ENCODE peak calls at places on chromosomes 16 and 17, in eight cellular contexts. One of them, this sample, is unnamed. For H3K36me3, the result is how much of the 10 kb centered on the place peaks cover.

GRCh38 chr17:50205931-50206505 is 4.6 kb upstream of the COL1A1 start:
- DNase-seq in body of pancreas: no peak
- DNase-seq in heart right ventricle: no peak
- DNase-seq in left lung: no peak
- DNase-seq in esophagus muscularis mucosa: no peak
- DNase-seq in bronchial epithelial cell: no peak
- DNase-seq in BE2C: no peak
- DNase-seq in spleen: no peak
- DNase-seq in this sample: no peak

GRCh38 chr16:10934325-10935107 is 7.8 kb downstream of the DEXI start:
- DNase-seq in spleen: no peak
- DNase-seq in heart right ventricle: no peak
- DNase-seq in left lung: peak
- DNase-seq in bronchial epithelial cell: no peak
- DNase-seq in esophagus muscularis mucosa: no peak
- DNase-seq in body of pancreas: no peak
- DNase-seq in BE2C: no peak
- DNase-seq in this sample: no peak

GRCh38 chr17:58513391-58513912 is 986 bp downstream of the MTMR4 start:
- DNase-seq in left lung: no peak
- DNase-seq in heart right ventricle: no peak
- DNase-seq in esophagus muscularis mucosa: no peak
- DNase-seq in bronchial epithelial cell: no peak
- DNase-seq in BE2C: no peak
- DNase-seq in spleen: no peak
- DNase-seq in body of pancreas: no peak
- DNase-seq in this sample: no peak

GRCh38 chr17:32878211-32878610 is 1.3 kb upstream of the MYO1D start:
- DNase-seq in BE2C: no peak
- DNase-seq in body of pancreas: peak
- DNase-seq in left lung: peak
- DNase-seq in spleen: no peak
- DNase-seq in heart right ventricle: peak
- DNase-seq in esophagus muscularis mucosa: no peak
- DNase-seq in bronchial epithelial cell: peak
- DNase-seq in this sample: peak

GRCh38 chr17:77110006-77110374 is 30.8 kb upstream of the SEC14L1 start:
- DNase-seq in body of pancreas: no peak
- DNase-seq in BE2C: no peak
- DNase-seq in spleen: no peak
- DNase-seq in esophagus muscularis mucosa: no peak
- DNase-seq in bronchial epithelial cell: no peak
- DNase-seq in left lung: no peak
- DNase-seq in heart right ventricle: no peak
- DNase-seq in this sample: no peak

GRCh38 chr17:49548506-49549310 is 27.0 kb upstream of the NXPH3 start:
- DNase-seq in esophagus muscularis mucosa: no peak
- DNase-seq in bronchial epithelial cell: peak
- DNase-seq in body of pancreas: peak
- DNase-seq in BE2C: peak
- DNase-seq in heart right ventricle: peak
- DNase-seq in left lung: no peak
- DNase-seq in spleen: peak
- DNase-seq in this sample: peak

GRCh38 chr17:74740641-74741387 is 3.8 kb downstream of the RAB37 start:
- DNase-seq in bronchial epithelial cell: no peak
- DNase-seq in spleen: peak
- DNase-seq in left lung: no peak
- DNase-seq in BE2C: no peak
- DNase-seq in esophagus muscularis mucosa: no peak
- DNase-seq in body of pancreas: no peak
- DNase-seq in heart right ventricle: no peak
- DNase-seq in this sample: no peak

GRCh38 chr16:85963746-85964370 is 64.9 kb downstream of the IRF8 start:
- DNase-seq in heart right ventricle: peak
- DNase-seq in left lung: no peak
- DNase-seq in body of pancreas: no peak
- DNase-seq in esophagus muscularis mucosa: no peak
- DNase-seq in BE2C: no peak
- DNase-seq in spleen: no peak
- DNase-seq in bronchial epithelial cell: no peak
- DNase-seq in this sample: peak

GRCh38 chr17:37506678-37507077 is 17.0 kb downstream of the DUSP14 start:
- DNase-seq in spleen: no peak
- DNase-seq in bronchial epithelial cell: peak
- DNase-seq in body of pancreas: no peak
- DNase-seq in heart right ventricle: no peak
- DNase-seq in left lung: no peak
- DNase-seq in esophagus muscularis mucosa: no peak
- DNase-seq in BE2C: peak
- DNase-seq in this sample: no peak

GRCh38 chr17:48038687-48039086 is 1.1 kb upstream of the COPZ2 start:
- DNase-seq in heart right ventricle: no peak
- DNase-seq in spleen: no peak
- DNase-seq in esophagus muscularis mucosa: no peak
- DNase-seq in BE2C: no peak
- DNase-seq in bronchial epithelial cell: no peak
- DNase-seq in left lung: no peak
- DNase-seq in body of pancreas: no peak
- DNase-seq in this sample: no peak

GRCh38 chr17:46764709-46765401 is 53.6 kb downstream of the WNT3 start:
- DNase-seq in body of pancreas: peak
- DNase-seq in left lung: peak
- DNase-seq in spleen: no peak
- DNase-seq in BE2C: peak
- DNase-seq in esophagus muscularis mucosa: no peak
- DNase-seq in bronchial epithelial cell: peak
- DNase-seq in heart right ventricle: peak
- DNase-seq in this sample: no peak

GRCh38 chr16:21949713-21950260 is 3.4 kb upstream of the UQCRC2 start:
- DNase-seq in body of pancreas: no peak
- DNase-seq in heart right ventricle: no peak
- DNase-seq in spleen: no peak
- DNase-seq in BE2C: no peak
- DNase-seq in left lung: no peak
- DNase-seq in bronchial epithelial cell: no peak
- DNase-seq in esophagus muscularis mucosa: no peak
- DNase-seq in this sample: no peak

GRCh38 chr16:21952040-21952792 is 945 bp upstream of the UQCRC2 start:
- DNase-seq in BE2C: peak
- DNase-seq in bronchial epithelial cell: peak
- DNase-seq in left lung: peak
- DNase-seq in body of pancreas: peak
- DNase-seq in spleen: peak
- DNase-seq in heart right ventricle: peak
- DNase-seq in esophagus muscularis mucosa: no peak
- DNase-seq in this sample: no peak

GRCh38 chr16:21952793-21953540 is at the start of gene UQCRC2:
- DNase-seq in BE2C: peak
- DNase-seq in left lung: peak
- DNase-seq in body of pancreas: peak
- DNase-seq in spleen: peak
- DNase-seq in esophagus muscularis mucosa: peak
- DNase-seq in bronchial epithelial cell: peak
- DNase-seq in heart right ventricle: peak
- DNase-seq in this sample: peak

GRCh38 chr16:21953541-21953902 is 361 bp downstream of the UQCRC2 start:
- DNase-seq in body of pancreas: no peak
- DNase-seq in left lung: no peak
- DNase-seq in esophagus muscularis mucosa: no peak
- DNase-seq in BE2C: no peak
- DNase-seq in heart right ventricle: no peak
- DNase-seq in spleen: no peak
- DNase-seq in bronchial epithelial cell: no peak
- DNase-seq in this sample: no peak

GRCh38 chr16:21950782-21951521 is 2.2 kb upstream of the UQCRC2 start:
- DNase-seq in left lung: no peak
- DNase-seq in esophagus muscularis mucosa: no peak
- DNase-seq in bronchial epithelial cell: peak
- DNase-seq in BE2C: peak
- DNase-seq in body of pancreas: no peak
- DNase-seq in heart right ventricle: no peak
- DNase-seq in spleen: no peak
- DNase-seq in this sample: no peak
- TF ChIP-seq CTCF in left lung: peak
- TF ChIP-seq CTCF in esophagus muscularis mucosa: peak
- TF ChIP-seq CTCF in bronchial epithelial cell: peak
- TF ChIP-seq CTCF in BE2C: peak
- TF ChIP-seq CTCF in body of pancreas: peak
- TF ChIP-seq CTCF in heart right ventricle: peak
- TF ChIP-seq CTCF in spleen: peak
- TF ChIP-seq CTCF in this sample: peak

GRCh38 chr16:89106533-89107208 is 13.0 kb downstream of the ACSF3 start:
- DNase-seq in body of pancreas: no peak
- DNase-seq in spleen: no peak
- DNase-seq in left lung: no peak
- DNase-seq in heart right ventricle: no peak
- DNase-seq in bronchial epithelial cell: no peak
- DNase-seq in BE2C: no peak
- DNase-seq in esophagus muscularis mucosa: no peak
- DNase-seq in this sample: no peak

GRCh38 chr16:89104303-89104702 is 10.7 kb downstream of the ACSF3 start:
- DNase-seq in BE2C: no peak
- DNase-seq in body of pancreas: no peak
- DNase-seq in left lung: no peak
- DNase-seq in spleen: peak
- DNase-seq in bronchial epithelial cell: no peak
- DNase-seq in heart right ventricle: no peak
- DNase-seq in esophagus muscularis mucosa: no peak
- DNase-seq in this sample: no peak

GRCh38 chr16:89104930-89105571 is 11.4 kb downstream of the ACSF3 start:
- DNase-seq in body of pancreas: no peak
- DNase-seq in left lung: no peak
- DNase-seq in bronchial epithelial cell: no peak
- DNase-seq in spleen: peak
- DNase-seq in esophagus muscularis mucosa: no peak
- DNase-seq in heart right ventricle: no peak
- DNase-seq in BE2C: no peak
- DNase-seq in this sample: no peak

GRCh38 chr16:89107209-89107582 is 13.5 kb downstream of the ACSF3 start:
- DNase-seq in BE2C: no peak
- DNase-seq in left lung: no peak
- DNase-seq in body of pancreas: no peak
- DNase-seq in esophagus muscularis mucosa: no peak
- DNase-seq in heart right ventricle: no peak
- DNase-seq in spleen: no peak
- DNase-seq in bronchial epithelial cell: no peak
- DNase-seq in this sample: no peak

GRCh38 chr16:89105599-89106151 is 12.0 kb downstream of the ACSF3 start:
- DNase-seq in heart right ventricle: no peak
- DNase-seq in body of pancreas: no peak
- DNase-seq in spleen: peak
- DNase-seq in bronchial epithelial cell: no peak
- DNase-seq in left lung: no peak
- DNase-seq in BE2C: no peak
- DNase-seq in esophagus muscularis mucosa: no peak
- DNase-seq in this sample: no peak
- H3K36me3 ChIP-seq in heart right ventricle: half or more
- H3K36me3 ChIP-seq in body of pancreas: under half
- H3K36me3 ChIP-seq in spleen: half or more
- H3K36me3 ChIP-seq in bronchial epithelial cell: under half
- H3K36me3 ChIP-seq in left lung: half or more
- H3K36me3 ChIP-seq in BE2C: half or more
- H3K36me3 ChIP-seq in esophagus muscularis mucosa: half or more
- H3K36me3 ChIP-seq in this sample: under half

GRCh38 chr16:57752203-57752580 is 16.6 kb downstream of the KATNB1 start:
- DNase-seq in BE2C: no peak
- DNase-seq in left lung: no peak
- DNase-seq in bronchial epithelial cell: no peak
- DNase-seq in esophagus muscularis mucosa: no peak
- DNase-seq in body of pancreas: no peak
- DNase-seq in spleen: no peak
- DNase-seq in heart right ventricle: no peak
- DNase-seq in this sample: no peak

GRCh38 chr16:57755061-57755684 is 19.6 kb downstream of the KATNB1 start:
- DNase-seq in heart right ventricle: no peak
- DNase-seq in spleen: no peak
- DNase-seq in body of pancreas: no peak
- DNase-seq in esophagus muscularis mucosa: no peak
- DNase-seq in left lung: no peak
- DNase-seq in bronchial epithelial cell: no peak
- DNase-seq in BE2C: peak
- DNase-seq in this sample: no peak

GRCh38 chr16:57754354-57755060 is 18.9 kb downstream of the KATNB1 start:
- DNase-seq in bronchial epithelial cell: no peak
- DNase-seq in spleen: no peak
- DNase-seq in body of pancreas: no peak
- DNase-seq in esophagus muscularis mucosa: no peak
- DNase-seq in heart right ventricle: no peak
- DNase-seq in left lung: no peak
- DNase-seq in BE2C: no peak
- DNase-seq in this sample: no peak

GRCh38 chr16:57752581-57753447 is 17.2 kb downstream of the KATNB1 start:
- DNase-seq in esophagus muscularis mucosa: no peak
- DNase-seq in BE2C: peak
- DNase-seq in bronchial epithelial cell: no peak
- DNase-seq in left lung: no peak
- DNase-seq in body of pancreas: no peak
- DNase-seq in spleen: no peak
- DNase-seq in heart right ventricle: no peak
- DNase-seq in this sample: no peak

DNA sequence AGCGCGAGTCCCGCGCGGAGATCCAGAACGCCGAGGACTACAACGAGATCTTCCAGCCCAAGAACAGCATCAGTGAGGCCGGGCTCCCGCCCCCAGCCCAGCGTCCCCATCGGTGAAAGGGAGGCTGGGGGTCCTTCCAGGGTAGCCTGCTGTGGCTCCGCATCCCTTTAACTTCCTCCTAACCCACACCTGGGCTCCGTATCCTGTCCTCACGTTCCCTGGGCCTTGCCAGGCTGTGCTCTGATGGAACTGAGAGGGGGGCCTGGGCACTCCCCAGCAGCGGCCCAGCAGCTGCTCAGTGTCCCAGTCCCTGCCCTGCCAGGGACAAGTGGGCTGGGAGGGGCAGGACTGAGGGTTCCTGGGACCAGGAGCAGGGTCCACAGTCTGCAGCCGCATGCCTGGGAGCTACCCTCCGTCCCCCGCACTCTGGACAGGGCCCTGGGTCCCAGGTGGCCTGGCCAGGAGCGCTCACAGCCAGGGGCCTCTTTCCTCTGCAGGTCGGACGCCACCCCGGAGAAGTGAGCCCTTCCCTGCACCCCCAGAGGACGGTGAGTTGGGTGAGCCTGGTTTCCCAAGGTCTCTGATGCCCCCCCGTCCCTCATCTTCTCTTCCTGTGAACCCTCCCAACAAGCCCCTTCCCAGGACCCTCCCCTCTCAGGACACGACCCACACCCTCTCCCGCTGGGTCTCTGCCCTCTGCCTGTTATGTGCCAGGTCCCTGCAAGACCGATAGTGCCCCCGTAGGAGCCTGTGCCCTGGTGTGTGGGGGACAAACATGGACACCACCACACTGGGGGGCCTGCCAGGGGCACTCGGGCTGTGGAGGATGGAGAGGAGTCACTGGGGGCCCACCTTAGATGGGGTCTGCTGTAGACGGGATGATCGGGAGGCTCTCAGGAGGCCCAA is 18.1 kb downstream of the KATNB1 start:
- DNase-seq in left lung: no peak
- DNase-seq in esophagus muscularis mucosa: no peak
- DNase-seq in body of pancreas: no peak
- DNase-seq in spleen: no peak
- DNase-seq in heart right ventricle: no peak
- DNase-seq in bronchial epithelial cell: no peak
- DNase-seq in BE2C: peak
- DNase-seq in this sample: no peak
- TF ChIP-seq CTCF in left lung: no peak
- TF ChIP-seq CTCF in esophagus muscularis mucosa: no peak
- TF ChIP-seq CTCF in body of pancreas: no peak
- TF ChIP-seq CTCF in spleen: no peak
- TF ChIP-seq CTCF in heart right ventricle: no peak
- TF ChIP-seq CTCF in bronchial epithelial cell: no peak
- TF ChIP-seq CTCF in BE2C: no peak
- TF ChIP-seq CTCF in this sample: no peak

GRCh38 chr17:61770752-61771533 is 92.4 kb downstream of the BRIP1 start:
- DNase-seq in body of pancreas: no peak
- DNase-seq in left lung: no peak
- DNase-seq in heart right ventricle: no peak
- DNase-seq in BE2C: no peak
- DNase-seq in spleen: no peak
- DNase-seq in esophagus muscularis mucosa: no peak
- DNase-seq in bronchial epithelial cell: no peak
- DNase-seq in this sample: no peak
- H3K36me3 ChIP-seq in body of pancreas: under half
- H3K36me3 ChIP-seq in left lung: under half
- H3K36me3 ChIP-seq in heart right ventricle: under half
- H3K36me3 ChIP-seq in BE2C: under half
- H3K36me3 ChIP-seq in spleen: under half
- H3K36me3 ChIP-seq in esophagus muscularis mucosa: under half
- H3K36me3 ChIP-seq in bronchial epithelial cell: under half
- H3K36me3 ChIP-seq in this sample: under half

This sample was measured in tibial nerve.